ENCODE peak calls at places on chromosomes 11 and 22, in four cellular contexts. I, Y, B and Q are unnamed samples.
A peak's percentile ranks its signal among the peaks of the same experiment; 100 is the strongest.

GRCh38 chr11:16827139-16827538 is 88.7 kb downstream of the C11orf58 start:
- DNase-seq in B (no peak), I (no peak), Y (no peak), Q (no peak)

GRCh38 chr22:32621656-32622003 is 147.0 kb downstream of the FBXO7 start:
- DNase-seq in I (no peak), Y (no peak), B (no peak), Q (no peak)

GRCh38 chr11:11534981-11535380 is 86.8 kb downstream of the GALNT18 start:
- DNase-seq in Y (no peak), I (no peak), B (no peak), Q (no peak)

GRCh38 chr11:86014221-86014620 is 54.7 kb downstream of the PICALM start:
- DNase-seq in B (no peak), I (no peak), Y (no peak), Q (no peak)

GRCh38 chr11:8330896-8331295 is 67.2 kb upstream of the LMO1 start:
- DNase-seq in Y (no peak), I (no peak), B (no peak), Q (no peak)

GRCh38 chr11:34261095-34261494 is 96.7 kb downstream of the ABTB2 start:
- DNase-seq in B (no peak), Y (no peak), I (no peak), Q (no peak)

GRCh38 chr11:68904458-68904847 is 762 bp downstream of the IGHMBP2 start:
- DNase-seq in I (no peak), Y (no peak), B (no peak), Q (no peak)

GRCh38 chr22:30127749-30128166 is 47.5 kb downstream of the HORMAD2 start:
- DNase-seq in Y (no peak), B (no peak), I (no peak), Q (no peak)

GRCh38 chr22:37172266-37173245 is 15.5 kb downstream of the C1QTNF6 start:
- DNase-seq in Y (no peak), I (no peak), B (no peak), Q (no peak)

GRCh38 chr11:132140056-132140455 is 769.6 kb downstream of the NTM start:
- DNase-seq in Y (no peak), I (no peak), B (no peak), Q (no peak)

GRCh38 chr11:13278620-13279486 is 1.3 kb downstream of the BMAL1 start:
- DNase-seq in B (peak; percentile 58), I (no peak), Y (no peak), Q (no peak)

GRCh38 chr22:48888466-48889208 is 939.0 kb downstream of the BRD1 start:
- DNase-seq in B (no peak), I (no peak), Y (no peak), Q (no peak)

GRCh38 chr11:19938051-19938856 is 222.0 kb downstream of the DBX1 start:
- DNase-seq in I (no peak), Y (peak; percentile 83), B (peak; percentile 79), Q (peak; percentile 36)

GRCh38 chr22:19795617-19796008 is 35.0 kb downstream of the TBX1 start:
- DNase-seq in Y (no peak), B (no peak), I (no peak), Q (no peak)

GRCh38 chr11:65505434-65506315 is 6.8 kb downstream of the MALAT1 start:
- DNase-seq in I (no peak), Y (no peak), B (no peak), Q (no peak)

GRCh38 chr11:84522331-84522730 is 1104.8 kb downstream of the DLG2 start:
- DNase-seq in I (no peak), B (no peak), Y (no peak), Q (no peak)

GRCh38 chr11:16745950-16746349 is 7.5 kb downstream of the C11orf58 start:
- DNase-seq in I (no peak), B (no peak), Y (no peak), Q (no peak)

GRCh38 chr11:113045146-113045545 is 83.9 kb downstream of the NCAM1 start:
- DNase-seq in Y (no peak), I (no peak), B (no peak), Q (no peak)

GRCh38 chr11:59614277-59615131 is 1.1 kb downstream of the OSBP start:
- DNase-seq in B (no peak), I (no peak), Y (no peak), Q (no peak)

GRCh38 chr11:107043242-107043991 is 25.1 kb upstream of the GUCY1A2 start:
- DNase-seq in I (peak; percentile 71), Y (no peak), B (no peak), Q (no peak)

GRCh38 chr11:134044514-134045284 is 24.2 kb upstream of the JAM3 start:
- DNase-seq in Y (no peak), B (no peak), I (no peak), Q (no peak)
- TF ChIP-seq JUND in Y (no peak), B (no peak), I (no peak), Q (no peak)

GRCh38 chr11:748007-748359 is 719 bp downstream of the TALDO1 start:
- DNase-seq in I (no peak), Y (no peak), B (no peak), Q (no peak)

GRCh38 chr11:747176-748006 is at the start of gene TALDO1:
- DNase-seq in B (peak; percentile 96), Y (peak; percentile 92), I (peak; percentile 42), Q (peak; percentile 57)

GRCh38 chr11:742571-743201 is 4.6 kb upstream of the TALDO1 start:
- DNase-seq in I (no peak), Y (no peak), B (no peak), Q (no peak)

GRCh38 chr11:749731-750130 is 2.5 kb downstream of the TALDO1 start:
- DNase-seq in Y (no peak), I (no peak), B (no peak), Q (no peak)

DNA sequence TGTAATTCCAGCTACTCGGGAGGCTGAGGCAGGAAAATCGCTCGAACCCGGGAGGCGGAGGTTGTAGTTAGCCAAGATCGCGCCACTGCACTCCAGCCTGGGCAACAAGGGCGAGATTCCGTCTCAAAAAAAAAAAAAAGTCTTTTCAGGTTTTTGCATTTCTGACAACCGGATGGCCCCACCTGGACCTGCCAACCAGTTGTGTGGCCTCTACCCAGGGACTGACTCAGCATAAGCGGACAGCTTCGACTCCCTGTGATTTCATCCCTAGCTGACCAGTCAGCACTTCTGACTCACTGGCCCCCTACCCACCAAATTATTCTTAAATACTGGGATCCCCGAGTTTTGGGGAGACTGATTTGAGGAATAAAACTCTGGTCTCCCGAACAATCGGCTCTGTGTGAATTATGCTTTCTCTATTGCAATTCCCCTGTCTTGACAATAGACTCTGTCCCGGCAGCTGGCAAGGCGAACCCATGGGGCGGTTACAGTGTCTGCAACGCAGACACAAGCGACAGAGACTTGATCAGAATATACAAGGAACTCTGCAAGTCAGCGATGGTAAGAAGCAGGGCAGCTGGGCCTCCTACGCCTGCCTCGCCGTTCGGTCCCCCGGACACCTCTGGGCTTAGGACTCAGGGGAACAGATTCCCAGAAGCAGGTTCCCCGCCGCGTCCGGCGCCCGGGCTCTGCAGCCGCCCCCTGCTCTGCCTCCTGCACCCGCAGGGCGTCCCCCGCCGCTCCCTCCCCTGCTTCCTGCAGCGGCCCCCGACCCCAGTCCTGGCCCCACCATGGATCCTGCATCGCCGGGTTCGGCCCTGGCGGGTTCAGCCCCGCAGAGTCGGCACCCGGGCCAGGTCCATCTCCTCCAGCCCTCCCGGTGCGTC is 732 bp upstream of the TALDO1 start:
- DNase-seq in I (no peak), Y (no peak), B (no peak), Q (no peak)
- TF ChIP-seq EGR1 in I (no peak), Y (peak; percentile 12), B (no peak), Q (no peak)

DNA sequence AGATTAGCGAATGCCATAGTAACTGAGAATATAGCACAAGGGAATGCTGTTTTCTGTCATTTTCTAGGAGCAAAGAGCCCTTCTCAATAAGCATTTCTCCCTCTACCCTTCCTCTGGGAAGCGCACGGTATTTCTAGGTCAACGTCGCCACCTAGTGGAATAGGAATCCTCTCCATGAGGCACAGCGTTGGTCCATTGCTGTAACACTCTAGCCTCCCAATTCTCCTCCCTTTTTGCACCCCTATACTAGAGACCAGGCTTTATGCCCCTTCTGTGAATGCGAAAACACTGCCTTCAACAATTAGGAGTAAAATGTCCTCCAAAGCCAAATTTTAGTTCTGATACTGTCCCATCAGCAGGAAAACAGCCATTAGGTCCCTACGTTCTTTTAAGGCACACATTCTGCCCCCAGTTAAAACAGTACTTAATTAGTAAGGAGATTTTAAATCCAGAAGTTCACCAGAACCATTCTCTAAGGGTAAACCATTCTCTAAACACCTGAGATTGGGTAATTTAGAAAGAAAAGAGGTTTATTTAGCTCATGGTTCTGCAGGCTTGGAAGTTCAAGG is 12.8 kb upstream of the HYLS1 start:
- DNase-seq in I (no peak), B (peak; percentile 76), Y (peak; percentile 37), Q (peak; percentile 44)
- TF ChIP-seq JUND in I (no peak), B (no peak), Y (no peak), Q (no peak)

DNA sequence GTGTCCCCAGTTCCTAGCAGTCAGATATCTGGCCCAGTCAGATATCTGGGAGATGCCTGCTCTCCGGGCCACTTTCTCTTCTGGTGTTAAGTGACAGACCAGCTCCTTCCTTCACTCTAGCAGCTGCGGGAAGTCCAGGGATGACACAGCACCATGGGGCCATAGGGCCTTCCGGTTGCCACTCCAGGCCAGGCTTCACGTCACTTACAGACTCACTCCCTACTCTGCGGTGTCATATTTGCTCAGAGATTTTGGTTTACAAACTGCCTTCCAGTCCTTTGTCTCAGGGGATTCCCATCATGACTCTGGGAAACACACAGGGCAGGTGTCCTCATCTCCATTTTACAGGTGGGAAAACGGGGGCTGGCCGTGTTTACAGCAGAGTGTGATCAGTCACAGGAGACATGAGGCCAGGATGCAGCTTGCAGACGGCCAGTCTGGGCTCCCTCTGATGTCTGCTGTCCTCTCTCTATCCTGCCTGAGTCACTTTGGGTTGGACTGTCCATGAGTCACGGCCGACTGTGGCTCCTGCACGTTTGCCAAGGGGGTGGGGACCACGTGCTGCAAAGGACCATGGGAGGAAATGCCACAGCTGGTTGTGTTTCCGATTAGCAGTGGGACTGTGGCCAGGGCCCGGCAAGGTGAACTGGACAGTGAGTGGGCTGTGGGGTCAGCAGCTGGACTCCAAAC is 8.2 kb upstream of the TBC1D22A start:
- DNase-seq in B (no peak), I (no peak), Y (peak; percentile 65), Q (peak; percentile 90)
- TF ChIP-seq EGR1 in B (no peak), I (no peak), Y (peak; percentile 15), Q (no peak)